ENCODE peak calls at places on chromosomes 11 and 22, in four cellular contexts. K, E, B and A are unnamed samples.

GRCh38 chr22:39349967-39350802 is at the start of gene SYNGR1:
- ATAC-seq in K (peak; percentile 51), E (peak; percentile 61), B (peak; percentile 47), A (peak; percentile 47)

GRCh38 chr11:10294289-10294953 is 402 bp upstream of the SBF2 start:
- ATAC-seq in K (peak; percentile 60), E (no peak), B (peak; percentile 32), A (peak; percentile 52)

GRCh38 chr11:66411323-66411722 is 9.5 kb upstream of the NPAS4 start:
- ATAC-seq in K (no peak), E (no peak), B (no peak), A (no peak)

GRCh38 chr11:15852179-15852578 is 504.2 kb downstream of the SOX6 start:
- ATAC-seq in K (peak; percentile 39), E (peak; percentile 53), B (no peak), A (no peak)

GRCh38 chr11:61004037-61004641 is 32.7 kb downstream of the CD6 start:
- ATAC-seq in K (no peak), E (no peak), B (peak; percentile 5), A (no peak)

GRCh38 chr11:12508151-12508740 is 130.9 kb downstream of the PARVA start:
- ATAC-seq in K (no peak), E (no peak), B (peak; percentile 82), A (peak; percentile 82)

GRCh38 chr11:102435688-102436087 is 16.9 kb downstream of the TMEM123 start:
- ATAC-seq in K (no peak), E (no peak), B (no peak), A (no peak)

GRCh38 chr11:118437046-118437735 is 899 bp downstream of the KMT2A start:
- ATAC-seq in K (peak; percentile 41), E (peak; percentile 66), B (peak; percentile 12), A (no peak)

GRCh38 chr11:69539416-69540117 is 58.1 kb downstream of the LINC01488 start:
- ATAC-seq in K (no peak), E (no peak), B (peak; percentile 71), A (peak; percentile 42)

GRCh38 chr22:49999901-50000586 is 12.5 kb downstream of the IL17REL start:
- ATAC-seq in K (peak; percentile 13), E (peak; percentile 72), B (no peak), A (no peak)

GRCh38 chr11:112302226-112302868 is 41.7 kb upstream of the PLET1 start:
- ATAC-seq in K (peak; percentile 33), E (peak; percentile 53), B (no peak), A (no peak)

GRCh38 chr22:33049125-33049729 is 9.0 kb downstream of the SYN3 start:
- ATAC-seq in K (peak; percentile 81), E (peak; percentile 86), B (peak; percentile 89), A (peak; percentile 80)

GRCh38 chr22:30397656-30398635 is 1.1 kb downstream of the SEC14L2 start:
- ATAC-seq in K (peak; percentile 23), E (peak; percentile 22), B (peak; percentile 27), A (peak; percentile 30)

GRCh38 chr22:33969052-33969451 is 48.8 kb upstream of the LARGE1 start:
- ATAC-seq in K (no peak), E (no peak), B (no peak), A (no peak)

GRCh38 chr11:125562430-125562829 is 6.8 kb upstream of the EI24 start:
- ATAC-seq in K (no peak), E (peak; percentile 32), B (no peak), A (no peak)

GRCh38 chr11:67572747-67573419 is 10.7 kb upstream of the GSTP1 start:
- ATAC-seq in K (peak; percentile 80), E (peak; percentile 85), B (no peak), A (peak; percentile 51)

GRCh38 chr11:85517272-85517671 is 109.9 kb downstream of the DLG2 start:
- ATAC-seq in K (no peak), E (no peak), B (no peak), A (no peak)

GRCh38 chr11:44905131-44905866 is 45.4 kb downstream of the TP53I11 start:
- ATAC-seq in K (no peak), E (no peak), B (no peak), A (no peak)

GRCh38 chr11:121543981-121544380 is 91.2 kb upstream of the SORL1-AS1 start:
- ATAC-seq in K (no peak), E (no peak), B (no peak), A (no peak)

GRCh38 chr11:88831303-88831890 is 234.4 kb downstream of the GRM5 start:
- ATAC-seq in K (no peak), E (no peak), B (no peak), A (no peak)

GRCh38 chr11:66478823-66479740 is 1.2 kb upstream of the DPP3 start:
- ATAC-seq in K (peak; percentile 31), E (peak; percentile 36), B (peak; percentile 60), A (peak; percentile 8)

GRCh38 chr11:33942954-33943353 is 51.1 kb upstream of the LMO2 start:
- ATAC-seq in K (no peak), E (no peak), B (peak; percentile 72), A (peak; percentile 73)

GRCh38 chr11:118157186-118157895 is 4.7 kb upstream of the SCN4B start:
- ATAC-seq in K (no peak), E (no peak), B (no peak), A (no peak)

GRCh38 chr22:40396882-40397281 is 26.5 kb downstream of the SGSM3 start:
- ATAC-seq in K (no peak), E (no peak), B (no peak), A (no peak)

GRCh38 chr11:69352715-69353325 is 58.9 kb downstream of the MYEOV start:
- ATAC-seq in K (peak; percentile 69), E (no peak), B (peak; percentile 55), A (no peak)

GRCh38 chr11:71223671-71224660 is 28.4 kb downstream of the SHANK2 start:
- ATAC-seq in K (no peak), E (no peak), B (peak; percentile 28), A (no peak)

GRCh38 chr11:86515297-86516094 is 140.8 kb downstream of the CCDC81 start:
- ATAC-seq in K (peak; percentile 30), E (no peak), B (peak; percentile 40), A (no peak)

GRCh38 chr11:115645631-115646271 is 141.5 kb upstream of the CADM1 start:
- ATAC-seq in K (no peak), E (peak; percentile 80), B (no peak), A (no peak)

GRCh38 chr11:58629857-58630256 is 7.4 kb downstream of the CNTF start:
- ATAC-seq in K (peak; percentile 80), E (peak; percentile 86), B (peak; percentile 51), A (no peak)

GRCh38 chr22:49012695-49013094 is 815.0 kb downstream of the BRD1 start:
- ATAC-seq in K (no peak), E (no peak), B (no peak), A (no peak)

GRCh38 chr11:65150513-65151271 is 16.4 kb upstream of the SYVN1 start:
- ATAC-seq in K (peak; percentile 97), E (peak; percentile 98), B (peak; percentile 96), A (peak; percentile 84)

GRCh38 chr11:9231848-9232177 is 33.3 kb downstream of the DENND5A start:
- ATAC-seq in K (no peak), E (peak; percentile 35), B (peak; percentile 78), A (peak; percentile 43)

GRCh38 chr22:31148516-31148915 is 8.2 kb upstream of the PLA2G3 start:
- ATAC-seq in K (peak; percentile 24), E (no peak), B (peak; percentile 32), A (peak; percentile 64)

GRCh38 chr11:18634140-18635032 is at the start of gene SPTY2D1:
- ATAC-seq in K (peak; percentile 98), E (peak; percentile 98), B (peak; percentile 99), A (peak; percentile 100)
- TF ChIP-seq EP300 in K (no peak), E (peak; percentile 32), B (no peak), A (no peak)

GRCh38 chr11:35066783-35067476 is 72.0 kb upstream of the CD44 start:
- ATAC-seq in K (no peak), E (no peak), B (no peak), A (no peak)
- TF ChIP-seq EP300 in K (no peak), E (peak; percentile 55), B (no peak), A (no peak)

DNA sequence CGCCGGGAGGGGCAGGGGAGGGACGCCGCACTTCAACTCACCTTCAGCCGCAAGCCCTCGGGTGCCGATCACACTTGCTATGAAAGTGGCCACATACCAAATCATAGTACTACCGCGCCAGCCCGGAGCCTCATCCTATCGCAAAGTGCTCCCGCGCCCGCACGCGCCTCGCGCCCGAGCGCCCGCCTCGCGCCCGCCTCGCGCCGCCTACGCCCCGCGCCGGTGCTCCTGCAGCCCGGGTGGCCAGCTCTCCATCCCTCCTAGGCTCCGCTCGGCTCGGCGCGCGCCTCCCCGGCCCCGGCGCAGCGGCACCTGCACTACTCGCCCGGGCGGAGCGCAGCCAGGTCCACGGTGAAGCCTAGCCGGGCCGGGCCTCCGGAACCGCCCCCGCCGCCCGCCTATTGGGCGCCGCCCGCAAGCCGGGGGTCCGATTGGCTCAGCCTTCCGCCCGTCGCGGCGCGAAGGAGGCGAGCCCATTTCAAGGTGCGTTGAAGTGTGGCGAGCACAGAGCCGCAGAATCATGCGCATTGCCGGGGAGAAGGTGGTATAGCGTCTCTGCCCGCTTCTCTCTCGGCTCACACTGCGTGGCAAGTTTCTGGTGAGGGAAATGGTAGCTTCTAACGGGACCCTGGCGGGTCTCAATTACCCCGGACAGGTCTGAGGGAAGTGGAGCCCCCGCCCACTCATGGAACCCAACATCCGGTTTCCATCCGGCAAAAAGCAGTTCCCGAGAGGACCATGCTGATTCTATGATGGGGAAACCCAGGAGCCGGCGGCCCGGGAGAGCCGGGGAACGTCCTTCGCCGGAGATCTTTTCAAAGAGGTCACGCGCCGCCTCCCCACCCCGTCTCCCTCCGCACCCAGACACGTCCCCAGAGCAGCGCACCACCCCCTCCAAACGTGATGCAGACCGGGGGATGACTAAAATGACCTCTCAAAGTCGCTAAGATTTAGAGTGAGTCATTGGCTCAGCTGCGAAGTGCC is at the start of gene IGSF9B:
- ATAC-seq in K (peak; percentile 99), E (peak; percentile 82), B (peak; percentile 93), A (peak; percentile 89)
- TF ChIP-seq EP300 in K (no peak), E (no peak), B (no peak), A (no peak)

GRCh38 chr22:41589260-41589600 is 410 bp downstream of the PMM1 start:
- ATAC-seq in K (peak; percentile 44), E (peak; percentile 51), B (peak; percentile 18), A (peak; percentile 16)

GRCh38 chr22:41584881-41585280 is 4.8 kb downstream of the PMM1 start:
- ATAC-seq in K (no peak), E (no peak), B (no peak), A (no peak)

GRCh38 chr22:41585898-41586297 is 3.7 kb downstream of the PMM1 start:
- ATAC-seq in K (no peak), E (no peak), B (no peak), A (no peak)

GRCh38 chr22:41587347-41587723 is 2.3 kb downstream of the PMM1 start:
- ATAC-seq in K (no peak), E (no peak), B (no peak), A (no peak)

GRCh38 chr22:41589601-41590365 is at the start of gene PMM1:
- ATAC-seq in K (peak; percentile 96), E (peak; percentile 97), B (peak; percentile 99), A (peak; percentile 99)
- TF ChIP-seq EP300 in K (no peak), E (no peak), B (no peak), A (no peak)

GRCh38 chr22:17638432-17639237 is at the start of gene BCL2L13:
- ATAC-seq in K (peak; percentile 95), E (peak; percentile 91), B (peak; percentile 99), A (peak; percentile 98)
- TF ChIP-seq EP300 in K (no peak), E (peak; percentile 78), B (peak; percentile 65), A (no peak)